ENCODE peak calls at places on chromosomes 1 and 21, in ten cellular contexts. C is tibial artery, N is WTC11, K is DND-41, M is B cell, W is IMR-90, P is right lobe of liver, E is fibroblast of the aortic adventitia, S is prostate gland, H is psoas muscle. G is an unnamed sample.

GRCh38 chr1:214331827-214332423 is 51.0 kb downstream of the SMYD2 start:
- DNase-seq in C (no peak), M (peak), N (peak), K (peak), S (no peak), W (peak), H (no peak), P (no peak), E (peak), G (peak)

GRCh38 chr1:198497326-198498220 is 42.9 kb downstream of the ATP6V1G3 start:
- DNase-seq in W (peak), C (peak), N (no peak), P (no peak), S (no peak), H (no peak), M (no peak), E (peak), K (no peak), G (peak)

GRCh38 chr21:33419538-33420123 is 16.4 kb downstream of the IFNGR2 start:
- DNase-seq in E (peak), W (peak), H (no peak), S (no peak), C (peak), P (no peak), M (no peak), N (no peak), K (no peak), G (no peak)

GRCh38 chr1:21490774-21491482 is 18.3 kb upstream of the ALPL start:
- DNase-seq in C (no peak), N (peak), E (peak), H (no peak), K (peak), M (no peak), P (no peak), W (peak), S (no peak), G (no peak)

GRCh38 chr1:1169429-1170214 is 4.1 kb upstream of the TTLL10 start:
- DNase-seq in P (peak), N (peak), E (no peak), K (no peak), S (no peak), M (peak), C (no peak), W (no peak), H (peak), G (no peak)

GRCh38 chr1:197778326-197778922 is 3.1 kb upstream of the DENND1B start:
- DNase-seq in S (no peak), H (no peak), P (no peak), N (no peak), E (no peak), M (no peak), C (no peak), K (no peak), W (no peak), G (no peak)

GRCh38 chr1:115976900-115977480 is 677 bp downstream of the SLC22A15 start:
- DNase-seq in N (no peak), H (no peak), E (peak), W (no peak), C (no peak), S (no peak), P (no peak), M (no peak), K (no peak), G (no peak)

GRCh38 chr1:173749137-173749536 is 34.4 kb downstream of the KLHL20 start:
- DNase-seq in K (no peak), P (no peak), S (no peak), N (no peak), E (no peak), M (no peak), C (no peak), W (peak), H (no peak), G (no peak)

GRCh38 chr1:100441651-100442050 is 89.3 kb downstream of the CDC14A start:
- DNase-seq in C (no peak), M (no peak), W (no peak), K (no peak), E (no peak), P (no peak), S (no peak), H (no peak), N (no peak), G (no peak)

GRCh38 chr1:94503153-94503552 is 38.4 kb downstream of the F3 start:
- DNase-seq in C (no peak), W (no peak), S (no peak), K (no peak), P (no peak), H (no peak), E (no peak), N (no peak), M (no peak), G (no peak)

GRCh38 chr1:9691108-9691445 is 39.5 kb downstream of the PIK3CD start:
- DNase-seq in S (no peak), K (no peak), C (no peak), P (no peak), E (no peak), M (no peak), N (no peak), H (no peak), W (peak), G (no peak)

GRCh38 chr1:64823691-64824476 is 79.0 kb downstream of the RAVER2 start:
- DNase-seq in C (peak), M (no peak), S (peak), N (peak), W (peak), P (no peak), H (no peak), K (peak), E (peak), G (peak)

GRCh38 chr1:215583185-215583692 is 16.1 kb downstream of the KCTD3 start:
- DNase-seq in C (no peak), S (no peak), H (no peak), N (peak), K (no peak), E (no peak), M (no peak), W (no peak), P (no peak), G (no peak)

GRCh38 chr1:25880518-25880917 is 5.0 kb upstream of the PAQR7 start:
- DNase-seq in W (no peak), N (peak), C (no peak), H (peak), M (no peak), P (no peak), K (no peak), S (no peak), E (no peak), G (no peak)

GRCh38 chr1:8422439-8423133 is 104.7 kb downstream of the SLC45A1 start:
- DNase-seq in H (peak), K (peak), W (peak), C (peak), M (no peak), E (peak), S (no peak), N (no peak), P (peak), G (no peak)
- TF ChIP-seq CTCF in H (no peak), K (no peak), W (no peak), C (no peak), M (no peak), E (no peak), S (no peak), N (no peak), P (no peak), G (no peak)

GRCh38 chr21:45377866-45378257 is 27.1 kb upstream of the COL18A1 start:
- DNase-seq in C (no peak), E (no peak), S (no peak), M (no peak), N (no peak), P (no peak), K (no peak), H (no peak), W (no peak), G (no peak)

GRCh38 chr21:45379171-45379900 is 25.6 kb upstream of the COL18A1 start:
- DNase-seq in N (peak), H (peak), E (no peak), K (no peak), W (no peak), M (no peak), P (peak), S (no peak), C (no peak), G (no peak)

GRCh38 chr21:45379901-45380330 is 25.0 kb upstream of the COL18A1 start:
- DNase-seq in C (peak), H (no peak), P (peak), K (no peak), E (no peak), S (no peak), N (peak), W (no peak), M (no peak), G (no peak)

GRCh38 chr21:45377325-45377709 is 27.6 kb upstream of the COL18A1 start:
- DNase-seq in E (no peak), M (no peak), N (no peak), P (no peak), K (no peak), C (no peak), S (no peak), H (no peak), W (no peak), G (no peak)

GRCh38 chr21:45378258-45378966 is 26.6 kb upstream of the COL18A1 start:
- DNase-seq in K (no peak), H (no peak), W (peak), M (no peak), E (peak), S (no peak), P (peak), C (peak), N (peak), G (no peak)
- TF ChIP-seq CTCF in K (no peak), H (no peak), W (no peak), M (no peak), E (no peak), S (no peak), P (no peak), C (no peak), N (no peak), G (no peak)

DNA sequence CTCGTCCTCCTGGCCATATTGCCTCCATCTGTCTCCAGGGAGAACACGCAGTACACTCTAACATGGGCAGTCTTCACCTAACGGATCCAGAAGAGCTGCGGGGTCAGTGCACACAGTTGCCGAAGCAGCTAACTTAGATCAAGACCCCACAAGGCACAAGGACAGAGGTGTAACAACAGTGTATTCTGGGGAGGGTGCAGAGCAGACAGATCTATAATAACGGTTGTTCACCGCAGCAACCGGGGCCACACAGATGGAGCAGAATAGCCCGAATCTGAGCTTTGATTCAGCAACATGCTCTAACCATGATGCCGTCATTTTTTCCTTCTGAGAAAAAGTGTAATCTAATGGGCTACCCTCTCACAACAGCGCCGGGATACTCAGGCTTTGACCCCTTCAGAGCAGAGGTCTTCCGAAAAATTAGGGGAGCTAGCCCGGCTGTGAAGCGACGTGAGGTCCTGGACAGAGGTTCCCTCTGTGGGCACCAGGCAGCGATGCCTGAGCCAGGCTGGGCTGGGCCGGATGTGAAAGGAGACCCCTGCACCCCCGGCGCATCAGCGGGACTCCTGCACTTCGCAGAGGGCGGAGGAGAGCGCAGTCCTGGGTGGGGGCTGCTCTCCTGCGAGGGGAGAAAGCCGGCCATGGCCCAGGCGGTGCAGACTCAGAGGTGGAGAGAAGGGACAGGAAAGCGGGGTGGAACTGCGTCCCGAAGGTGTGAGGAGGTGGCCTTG is 57.5 kb downstream of the BCL9 start:
- DNase-seq in H (peak), C (peak), K (peak), N (peak), W (peak), E (no peak), M (peak), S (no peak), P (peak), G (peak)
- TF ChIP-seq CTCF in H (no peak), C (no peak), K (peak), N (no peak), W (no peak), E (no peak), M (no peak), S (no peak), P (no peak), G (no peak)

DNA sequence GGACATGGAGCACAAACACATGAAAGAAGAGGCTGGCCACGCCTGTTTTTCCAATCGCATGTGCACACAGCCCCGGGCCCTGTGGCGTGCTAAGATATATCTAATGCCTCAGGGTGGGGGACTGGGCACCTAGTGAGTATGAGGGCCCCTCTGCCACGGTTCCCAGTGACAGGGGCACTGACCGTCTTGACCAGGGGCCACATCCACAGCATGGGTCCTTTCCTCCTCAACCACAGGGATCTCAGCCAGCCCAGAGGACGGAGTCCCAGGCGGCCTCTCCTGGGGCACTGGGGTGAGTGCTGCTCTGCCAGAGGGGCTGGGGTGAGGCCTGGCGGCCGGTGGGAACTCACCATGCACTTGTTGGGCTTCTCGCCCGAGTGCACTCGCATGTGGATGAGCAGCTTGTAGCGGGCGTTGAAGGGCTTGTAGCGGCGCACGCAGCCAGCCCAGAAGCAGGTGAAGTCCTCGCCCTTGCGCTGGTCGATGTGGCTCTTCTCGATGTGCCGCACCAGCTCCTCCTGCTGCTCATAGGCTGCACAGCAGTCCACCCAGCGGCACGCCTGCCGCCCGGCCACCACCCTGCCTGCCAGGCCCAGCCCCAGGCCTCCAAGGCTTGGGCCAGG is 134.7 kb downstream of the DMRTB1 start:
- DNase-seq in N (peak), S (no peak), C (no peak), P (no peak), H (no peak), K (no peak), E (no peak), W (no peak), M (no peak), G (no peak)
- TF ChIP-seq CTCF in N (peak), S (no peak), C (no peak), P (no peak), H (peak), K (peak), E (peak), W (peak), M (no peak), G (no peak)

GRCh38 chr1:221768444-221769066 is 26.7 kb upstream of the DUSP10 start:
- DNase-seq in K (no peak), W (no peak), N (no peak), P (no peak), E (no peak), S (no peak), H (no peak), M (no peak), C (no peak), G (no peak)
- TF ChIP-seq CTCF in K (no peak), W (no peak), N (no peak), P (no peak), E (no peak), S (no peak), H (no peak), M (no peak), C (no peak), G (no peak)

GRCh38 chr1:20195464-20195780 is 9.1 kb upstream of the PLA2G2C start:
- DNase-seq in M (no peak), W (no peak), E (no peak), S (no peak), H (no peak), P (no peak), K (no peak), N (no peak), C (no peak), G (no peak)
- TF ChIP-seq CTCF in M (peak), W (no peak), E (no peak), S (no peak), H (no peak), P (peak), K (no peak), N (no peak), C (no peak), G (peak)

GRCh38 chr1:159849972-159850371 is 12.5 kb downstream of the VSIG8 start:
- DNase-seq in N (no peak), S (no peak), K (no peak), C (no peak), M (no peak), H (no peak), P (no peak), W (peak), E (peak), G (no peak)

GRCh38 chr1:159854101-159854692 is 8.3 kb downstream of the VSIG8 start:
- DNase-seq in C (peak), M (no peak), P (peak), E (peak), K (no peak), S (peak), W (no peak), N (peak), H (peak), G (no peak)

GRCh38 chr1:159848316-159848715 is 14.1 kb downstream of the VSIG8 start:
- DNase-seq in E (no peak), P (no peak), H (no peak), W (no peak), S (no peak), N (no peak), C (no peak), K (no peak), M (no peak), G (no peak)

GRCh38 chr1:159853417-159853816 is 9.0 kb downstream of the VSIG8 start:
- DNase-seq in W (peak), K (no peak), H (no peak), M (no peak), P (no peak), E (peak), N (no peak), C (no peak), S (no peak), G (no peak)

DNA sequence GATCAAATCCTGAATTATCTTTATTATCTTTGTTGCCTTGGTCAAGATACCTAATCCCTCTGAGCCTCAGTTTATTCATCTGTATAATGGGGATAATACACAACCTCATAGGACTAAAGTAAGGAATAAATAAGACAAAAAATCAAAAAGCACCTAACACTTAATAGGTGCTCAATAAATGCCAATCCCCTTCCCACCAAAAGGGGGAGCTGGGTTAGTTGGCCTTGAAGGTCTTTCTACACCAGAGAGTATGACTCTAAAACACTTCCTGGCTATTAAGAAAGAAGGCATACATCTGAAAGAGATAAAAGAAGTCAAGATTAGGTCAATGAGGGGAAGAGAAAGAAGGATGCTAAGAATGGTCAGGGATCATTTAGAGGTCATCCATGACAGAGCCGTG is 11.1 kb downstream of the VSIG8 start:
- DNase-seq in H (no peak), M (no peak), P (no peak), K (no peak), E (no peak), C (no peak), S (no peak), N (no peak), W (no peak), G (no peak)
- TF ChIP-seq CTCF in H (no peak), M (no peak), P (no peak), K (peak), E (no peak), C (no peak), S (no peak), N (no peak), W (peak), G (no peak)

G was measured in GM10248.